ENCODE peak calls at places on chromosomes 1 and 21, in seven cellular contexts. One of them, this sample, is unnamed.

GRCh38 chr1:71083271-71083670 is 2.4 kb upstream of the ZRANB2 start:
- DNase-seq in PC-9: no peak
- DNase-seq in upper lobe of left lung: no peak
- DNase-seq in A549: no peak
- DNase-seq in K562: no peak
- DNase-seq in AG04450: no peak
- DNase-seq in pancreas: no peak
- DNase-seq in this sample: no peak

GRCh38 chr21:16592399-16592798 is 862.6 kb downstream of the USP25 start:
- DNase-seq in pancreas: no peak
- DNase-seq in PC-9: no peak
- DNase-seq in upper lobe of left lung: no peak
- DNase-seq in AG04450: no peak
- DNase-seq in K562: no peak
- DNase-seq in A549: no peak
- DNase-seq in this sample: no peak

GRCh38 chr1:172938676-172939075 is 112.1 kb downstream of the TNFSF18 start:
- DNase-seq in AG04450: no peak
- DNase-seq in A549: no peak
- DNase-seq in K562: no peak
- DNase-seq in upper lobe of left lung: no peak
- DNase-seq in PC-9: no peak
- DNase-seq in pancreas: no peak
- DNase-seq in this sample: no peak

GRCh38 chr1:246549665-246550064 is 16.4 kb downstream of the TFB2M start:
- DNase-seq in AG04450: no peak
- DNase-seq in upper lobe of left lung: no peak
- DNase-seq in A549: no peak
- DNase-seq in PC-9: no peak
- DNase-seq in pancreas: no peak
- DNase-seq in K562: no peak
- DNase-seq in this sample: no peak

GRCh38 chr1:214550339-214551051 is 907 bp downstream of the PTPN14 start:
- DNase-seq in PC-9: no peak
- DNase-seq in upper lobe of left lung: no peak
- DNase-seq in AG04450: no peak
- DNase-seq in A549: peak
- DNase-seq in pancreas: peak
- DNase-seq in K562: no peak
- DNase-seq in this sample: no peak

GRCh38 chr1:81305997-81306452 is 494.7 kb upstream of the ADGRL2 start:
- DNase-seq in PC-9: no peak
- DNase-seq in pancreas: no peak
- DNase-seq in AG04450: peak
- DNase-seq in upper lobe of left lung: no peak
- DNase-seq in A549: peak
- DNase-seq in K562: no peak
- DNase-seq in this sample: no peak

GRCh38 chr1:18636762-18637552 is 6.3 kb downstream of the PAX7 start:
- DNase-seq in K562: no peak
- DNase-seq in A549: no peak
- DNase-seq in PC-9: no peak
- DNase-seq in AG04450: no peak
- DNase-seq in pancreas: no peak
- DNase-seq in upper lobe of left lung: no peak
- DNase-seq in this sample: no peak

GRCh38 chr1:192477630-192478029 is 97.9 kb upstream of the RGS1 start:
- DNase-seq in AG04450: no peak
- DNase-seq in upper lobe of left lung: no peak
- DNase-seq in pancreas: no peak
- DNase-seq in A549: peak
- DNase-seq in PC-9: peak
- DNase-seq in K562: no peak
- DNase-seq in this sample: no peak

GRCh38 chr1:85584923-85585322 is 4.4 kb downstream of the CCN1 start:
- DNase-seq in AG04450: peak
- DNase-seq in K562: no peak
- DNase-seq in A549: no peak
- DNase-seq in PC-9: no peak
- DNase-seq in upper lobe of left lung: no peak
- DNase-seq in pancreas: no peak
- DNase-seq in this sample: no peak

DNA sequence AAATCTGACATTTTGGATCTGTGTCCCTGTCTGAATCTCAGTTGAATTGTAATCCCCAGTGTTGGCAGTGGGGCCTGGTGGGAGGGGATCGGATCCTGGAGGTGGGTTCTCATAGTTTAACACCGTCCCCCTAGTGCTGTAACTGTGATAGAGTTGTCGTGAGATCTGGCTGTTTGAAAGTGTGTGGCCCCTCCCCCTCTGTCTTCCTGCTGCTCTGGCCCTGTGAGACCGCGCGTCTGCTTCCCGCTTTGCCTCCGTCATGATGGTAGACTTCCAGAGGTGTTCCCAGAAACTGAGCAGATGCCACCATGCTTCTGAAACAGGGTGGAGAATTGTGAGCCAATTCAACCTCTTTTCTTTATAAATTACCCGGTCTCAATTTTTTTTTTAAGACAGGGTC is 25.0 kb downstream of the AGPAT3 start:
- DNase-seq in K562: no peak
- DNase-seq in upper lobe of left lung: no peak
- DNase-seq in PC-9: no peak
- DNase-seq in A549: no peak
- DNase-seq in pancreas: no peak
- DNase-seq in AG04450: no peak
- DNase-seq in this sample: no peak
- TF ChIP-seq CTCF in K562: no peak
- TF ChIP-seq CTCF in upper lobe of left lung: no peak
- TF ChIP-seq CTCF in PC-9: no peak
- TF ChIP-seq CTCF in A549: no peak
- TF ChIP-seq CTCF in pancreas: no peak
- TF ChIP-seq CTCF in AG04450: no peak
- TF ChIP-seq CTCF in this sample: no peak

DNA sequence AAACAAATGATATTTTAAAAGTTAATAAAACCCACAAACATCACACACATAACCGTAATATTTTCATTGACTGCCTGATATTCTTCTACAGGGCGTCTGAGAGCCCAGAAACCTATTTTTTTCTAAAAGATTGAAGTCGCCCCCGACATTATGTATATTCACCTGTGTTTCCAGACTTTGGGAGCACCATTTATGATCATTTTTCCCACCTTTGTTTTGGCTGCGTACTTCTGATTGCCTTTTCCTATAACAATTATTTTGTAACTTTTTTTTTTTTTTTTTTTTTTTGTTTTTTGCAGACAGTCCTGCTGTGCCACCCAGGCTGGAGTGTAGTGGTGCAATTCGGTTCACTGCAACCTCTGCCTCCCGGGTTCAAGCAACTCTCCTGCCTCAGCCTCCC is 839 bp upstream of the ACBD3 start:
- DNase-seq in PC-9: no peak
- DNase-seq in upper lobe of left lung: no peak
- DNase-seq in AG04450: no peak
- DNase-seq in pancreas: no peak
- DNase-seq in A549: no peak
- DNase-seq in K562: no peak
- DNase-seq in this sample: no peak
- H3K4me3 ChIP-seq in PC-9: peak
- H3K4me3 ChIP-seq in upper lobe of left lung: no peak
- H3K4me3 ChIP-seq in AG04450: no peak
- H3K4me3 ChIP-seq in pancreas: peak
- H3K4me3 ChIP-seq in A549: peak
- H3K4me3 ChIP-seq in K562: peak
- H3K4me3 ChIP-seq in this sample: peak

DNA sequence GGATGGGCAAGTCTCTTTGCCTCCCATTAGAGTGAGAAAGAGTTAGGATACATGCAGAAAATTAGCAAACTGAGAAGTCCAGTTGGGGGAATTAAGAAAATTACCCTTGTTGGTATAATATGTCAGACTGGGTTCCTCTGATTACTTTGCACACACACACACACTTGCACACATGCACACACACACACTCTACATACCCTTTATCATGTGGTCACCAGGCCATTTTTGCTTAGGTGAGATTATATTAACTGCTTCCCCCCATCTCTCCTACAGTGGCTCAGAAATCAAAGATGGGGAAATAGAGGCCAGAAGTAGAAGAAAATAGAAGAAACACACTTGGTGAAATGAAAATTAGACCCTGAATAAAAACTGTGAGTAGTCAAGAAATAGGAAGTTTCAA is 917 bp upstream of the LIX1L start:
- DNase-seq in upper lobe of left lung: no peak
- DNase-seq in K562: no peak
- DNase-seq in pancreas: no peak
- DNase-seq in AG04450: no peak
- DNase-seq in A549: no peak
- DNase-seq in PC-9: no peak
- DNase-seq in this sample: no peak
- H3K27ac ChIP-seq in upper lobe of left lung: no peak
- H3K27ac ChIP-seq in K562: no peak
- H3K27ac ChIP-seq in pancreas: no peak
- H3K27ac ChIP-seq in AG04450: no peak
- H3K27ac ChIP-seq in A549: no peak
- H3K27ac ChIP-seq in PC-9: no peak
- H3K27ac ChIP-seq in this sample: peak

GRCh38 chr1:94235189-94236020 is 2.0 kb downstream of the ARHGAP29 start:
- DNase-seq in A549: no peak
- DNase-seq in pancreas: no peak
- DNase-seq in AG04450: no peak
- DNase-seq in PC-9: no peak
- DNase-seq in upper lobe of left lung: no peak
- DNase-seq in K562: no peak
- DNase-seq in this sample: no peak

GRCh38 chr1:94239796-94240195 is 2.4 kb upstream of the ARHGAP29 start:
- DNase-seq in K562: no peak
- DNase-seq in pancreas: no peak
- DNase-seq in PC-9: peak
- DNase-seq in upper lobe of left lung: no peak
- DNase-seq in A549: no peak
- DNase-seq in AG04450: no peak
- DNase-seq in this sample: no peak

GRCh38 chr1:94236630-94237290 is 624 bp downstream of the ARHGAP29 start:
- DNase-seq in upper lobe of left lung: peak
- DNase-seq in A549: no peak
- DNase-seq in K562: no peak
- DNase-seq in pancreas: no peak
- DNase-seq in PC-9: no peak
- DNase-seq in AG04450: no peak
- DNase-seq in this sample: no peak

GRCh38 chr1:94236021-94236491 is 1.3 kb downstream of the ARHGAP29 start:
- DNase-seq in pancreas: no peak
- DNase-seq in AG04450: no peak
- DNase-seq in A549: no peak
- DNase-seq in PC-9: peak
- DNase-seq in upper lobe of left lung: no peak
- DNase-seq in K562: no peak
- DNase-seq in this sample: no peak

GRCh38 chr1:94237291-94238226 is at the start of gene ARHGAP29:
- DNase-seq in A549: peak
- DNase-seq in AG04450: no peak
- DNase-seq in pancreas: peak
- DNase-seq in K562: peak
- DNase-seq in upper lobe of left lung: peak
- DNase-seq in PC-9: peak
- DNase-seq in this sample: peak
- TF ChIP-seq CTCF in A549: no peak
- TF ChIP-seq CTCF in AG04450: no peak
- TF ChIP-seq CTCF in pancreas: no peak
- TF ChIP-seq CTCF in K562: no peak
- TF ChIP-seq CTCF in upper lobe of left lung: peak
- TF ChIP-seq CTCF in PC-9: no peak
- TF ChIP-seq CTCF in this sample: no peak

GRCh38 chr21:39542736-39543135 is 70.0 kb upstream of the B3GALT5 start:
- DNase-seq in AG04450: no peak
- DNase-seq in pancreas: no peak
- DNase-seq in K562: no peak
- DNase-seq in upper lobe of left lung: no peak
- DNase-seq in PC-9: no peak
- DNase-seq in A549: no peak
- DNase-seq in this sample: no peak
- H3K4me3 ChIP-seq in AG04450: no peak
- H3K4me3 ChIP-seq in pancreas: no peak
- H3K4me3 ChIP-seq in K562: no peak
- H3K4me3 ChIP-seq in upper lobe of left lung: no peak
- H3K4me3 ChIP-seq in PC-9: no peak
- H3K4me3 ChIP-seq in A549: no peak
- H3K4me3 ChIP-seq in this sample: no peak